ENCODE peak calls at places on chromosomes 12 and 14, in seven cellular contexts. V is thoracic aorta; W is GM23248; S is GM23338; I is effector memory CD4-positive, alpha-beta T cell; B is tibial nerve; H is ascending aorta. P is an unnamed sample. For H3K4me1, the result is how much of the 10 kb centered on the place peaks cover.

GRCh38 chr14:85319101-85319500 is 210.8 kb upstream of the FLRT2 start:
- DNase-seq in V (no peak), B (no peak), W (no peak), I (no peak), H (no peak), S (no peak), P (no peak)

GRCh38 chr12:78580296-78580695 is 284.3 kb upstream of the SYT1 start:
- DNase-seq in B (no peak), V (no peak), I (no peak), W (no peak), H (no peak), S (no peak), P (no peak)

GRCh38 chr12:5280091-5280490 is 151.8 kb upstream of the NTF3 start:
- DNase-seq in I (no peak), V (no peak), H (no peak), B (no peak), S (no peak), W (peak), P (no peak)

GRCh38 chr14:68367444-68368014 is 425.3 kb downstream of the ZFP36L1 start:
- DNase-seq in I (no peak), W (no peak), H (no peak), V (no peak), B (no peak), S (no peak), P (no peak)

GRCh38 chr12:111126331-111126730 is 206.0 kb upstream of the MYL2 start:
- DNase-seq in I (no peak), B (peak), V (no peak), S (no peak), H (no peak), W (peak), P (no peak)

GRCh38 chr12:3752741-3753486 is at the start of gene CRACR2A:
- DNase-seq in V (no peak), W (peak), S (peak), H (peak), B (peak), I (peak), P (peak)

GRCh38 chr14:39368261-39368959 is 63.8 kb downstream of the FBXO33 start:
- DNase-seq in S (peak), V (no peak), B (peak), W (peak), I (no peak), H (no peak), P (no peak)

GRCh38 chr14:105096206-105096875 is 31.1 kb upstream of the GPR132 start:
- DNase-seq in I (no peak), V (no peak), B (no peak), S (no peak), H (peak), W (no peak), P (no peak)

GRCh38 chr14:38839743-38840375 is 263.2 kb downstream of the SEC23A start:
- DNase-seq in S (no peak), H (no peak), W (peak), I (no peak), B (no peak), V (no peak), P (no peak)

GRCh38 chr14:75306917-75307699 is 28.5 kb downstream of the FOS start:
- DNase-seq in V (no peak), I (no peak), H (peak), W (peak), S (peak), B (no peak), P (no peak)

GRCh38 chr12:53031616-53032015 is 18.2 kb upstream of the TNS2 start:
- DNase-seq in H (no peak), V (no peak), B (no peak), I (no peak), S (no peak), W (no peak), P (no peak)

GRCh38 chr12:109878247-109878625 is 2.1 kb downstream of the GLTP start:
- DNase-seq in B (no peak), W (no peak), S (no peak), V (no peak), H (no peak), I (no peak), P (no peak)

GRCh38 chr14:80152166-80152565 is 59.1 kb downstream of the DIO2 start:
- DNase-seq in H (no peak), S (no peak), V (no peak), W (no peak), I (no peak), B (no peak), P (no peak)

GRCh38 chr12:8662592-8662991 is at the start of gene MFAP5:
- DNase-seq in B (peak), I (no peak), S (peak), V (no peak), H (no peak), W (peak), P (no peak)

GRCh38 chr14:76720382-76720813 is 40.9 kb upstream of the VASH1 start:
- DNase-seq in S (peak), V (no peak), H (no peak), I (no peak), W (no peak), B (peak), P (no peak)

GRCh38 chr14:29521526-29522137 is 406.0 kb downstream of the PRKD1 start:
- DNase-seq in B (no peak), I (no peak), H (no peak), V (no peak), S (peak), W (peak), P (no peak)

GRCh38 chr14:77275041-77275854 is 4.2 kb upstream of the NGB start:
- DNase-seq in B (no peak), I (no peak), H (no peak), S (peak), V (no peak), W (no peak), P (no peak)

GRCh38 chr12:22408605-22409004 is 74.1 kb upstream of the ST8SIA1 start:
- DNase-seq in S (no peak), H (no peak), I (no peak), W (no peak), V (no peak), B (no peak), P (no peak)

GRCh38 chr12:14952295-14952995 is 9.0 kb downstream of the ARHGDIB start:
- DNase-seq in S (no peak), B (no peak), V (no peak), I (peak), W (peak), H (peak), P (peak)

GRCh38 chr14:101183376-101184103 is 280.0 kb upstream of the RTL1 start:
- DNase-seq in S (peak), V (no peak), W (no peak), B (no peak), H (no peak), I (no peak), P (no peak)

GRCh38 chr14:76687611-76688372 is 73.5 kb upstream of the VASH1 start:
- DNase-seq in I (no peak), W (no peak), H (no peak), B (no peak), S (no peak), V (no peak), P (no peak)

GRCh38 chr12:89166525-89166934 is 185.8 kb downstream of the DUSP6 start:
- DNase-seq in B (no peak), S (no peak), H (no peak), V (no peak), I (no peak), W (peak), P (no peak)

GRCh38 chr14:50740858-50741257 is 72.8 kb upstream of the SAV1 start:
- DNase-seq in H (no peak), S (no peak), I (no peak), V (no peak), W (peak), B (no peak), P (no peak)
- H3K27ac ChIP-seq in H (peak), S (no peak), I (no peak), V (peak), W (no peak), B (peak), P (no peak)

GRCh38 chr12:63918788-63919300 is 74.3 kb downstream of the SRGAP1 start:
- DNase-seq in V (no peak), I (no peak), S (no peak), B (no peak), H (no peak), W (peak), P (no peak)

GRCh38 chr12:63916561-63917476 is 72.3 kb downstream of the SRGAP1 start:
- DNase-seq in W (peak), B (no peak), H (no peak), V (no peak), I (no peak), S (no peak), P (no peak)

GRCh38 chr12:63917477-63917862 is 73.0 kb downstream of the SRGAP1 start:
- DNase-seq in H (no peak), I (no peak), V (no peak), B (no peak), W (no peak), S (no peak), P (no peak)

GRCh38 chr12:63919758-63920157 is 75.3 kb downstream of the SRGAP1 start:
- DNase-seq in S (no peak), H (no peak), W (peak), I (no peak), B (no peak), V (no peak), P (no peak)

DNA sequence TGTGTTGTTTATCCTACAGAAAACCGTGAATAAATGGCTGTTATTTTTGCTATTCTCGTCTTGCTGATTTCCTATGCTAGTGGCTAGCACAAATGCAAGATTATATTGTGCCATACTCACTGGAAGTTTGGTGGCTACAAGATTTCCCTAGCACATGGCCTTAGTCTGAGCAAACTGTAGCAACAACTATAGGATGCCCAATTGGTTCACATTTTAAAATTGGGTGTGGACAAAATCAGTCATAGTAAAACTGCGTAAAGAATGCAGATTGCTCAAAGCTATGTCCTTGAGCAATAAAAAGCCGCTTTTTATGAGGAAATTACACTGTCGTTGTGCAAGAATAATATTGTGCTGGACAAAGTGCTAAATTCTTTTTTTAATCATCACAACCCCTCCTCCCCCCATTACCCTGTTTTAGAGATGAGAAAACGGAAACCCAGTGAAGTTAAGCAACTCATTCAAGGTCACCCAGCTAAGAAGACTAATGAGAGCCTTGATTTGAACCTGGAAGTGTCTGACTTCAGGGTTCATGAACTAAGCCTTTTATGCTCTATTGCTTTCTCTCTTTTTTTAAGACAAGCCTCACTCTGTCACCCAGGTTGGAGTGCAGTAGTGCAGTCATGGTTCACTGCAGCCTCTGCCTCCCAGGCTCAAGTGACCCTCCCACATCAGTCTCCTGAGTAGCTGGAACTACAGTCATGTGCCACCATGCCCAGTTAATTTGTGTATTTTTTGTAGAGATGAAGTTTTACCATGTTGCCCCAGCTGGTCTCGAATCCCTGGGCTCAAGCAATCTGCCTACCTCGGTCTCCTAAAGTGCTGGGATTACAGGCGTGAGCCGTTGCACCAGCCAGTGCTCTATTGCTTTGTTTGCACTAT is 73.6 kb downstream of the SRGAP1 start:
- DNase-seq in W (peak), H (no peak), V (no peak), S (no peak), B (peak), I (no peak), P (no peak)
- H3K4me3 ChIP-seq in W (peak), H (no peak), V (no peak), S (no peak), B (no peak), I (no peak), P (no peak)

DNA sequence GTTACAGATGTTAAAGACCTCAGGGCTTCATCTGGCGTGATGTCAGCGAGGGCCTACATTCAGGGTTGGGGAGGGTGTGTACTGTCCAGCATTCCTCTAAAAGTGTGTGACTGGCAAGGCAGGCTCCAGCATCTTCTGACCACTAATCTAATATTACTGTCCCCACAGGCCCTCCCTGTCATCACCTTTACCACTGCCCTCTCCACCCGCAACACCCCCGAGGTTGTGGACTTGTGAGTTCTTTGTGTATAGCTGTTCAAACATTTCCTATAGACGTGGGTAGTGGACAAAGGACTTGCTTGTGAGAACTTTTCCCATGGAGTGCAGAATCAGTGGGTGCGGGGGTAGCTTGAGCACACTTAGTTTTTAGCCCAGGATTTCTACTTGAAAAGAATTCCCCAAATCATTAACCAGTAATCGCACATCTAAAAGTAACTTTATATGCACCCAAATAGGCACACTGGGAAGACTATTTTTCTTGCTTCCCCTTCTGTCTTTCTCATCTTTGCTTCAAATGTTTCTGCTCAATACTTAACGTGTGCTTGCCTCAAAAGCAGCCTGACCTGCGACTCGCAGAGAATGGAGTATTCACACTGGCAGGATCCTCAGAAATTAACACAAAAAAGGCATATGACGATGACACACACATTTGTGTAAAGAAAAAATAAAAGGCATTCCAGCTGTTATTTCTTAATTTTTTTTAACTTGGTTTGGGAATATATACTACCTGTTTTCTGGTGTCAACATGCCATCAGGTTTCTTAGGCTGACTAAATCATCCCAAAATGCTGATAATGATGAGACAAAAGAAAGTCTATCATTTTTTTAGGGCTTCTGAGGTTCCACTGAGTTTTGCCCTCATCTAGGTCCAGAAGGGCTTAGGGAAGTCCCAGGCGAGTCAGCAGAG is 158.4 kb upstream of the HIF1A start:
- DNase-seq in W (peak), V (no peak), S (no peak), I (no peak), H (peak), B (no peak), P (no peak)
- H3K4me1 ChIP-seq in W (half or more), V (under half), S (under half), I (under half), H (under half), B (under half), P (under half)

GRCh38 chr12:129659927-129660326 is 243.9 kb downstream of the TMEM132D start:
- DNase-seq in S (no peak), I (no peak), W (no peak), B (no peak), H (no peak), V (no peak), P (no peak)
- H3K27ac ChIP-seq in S (no peak), I (no peak), W (no peak), B (no peak), H (no peak), V (no peak), P (no peak)

GRCh38 chr12:63927511-63927910 is 83.0 kb downstream of the SRGAP1 start:
- DNase-seq in S (no peak), W (no peak), V (no peak), H (no peak), B (no peak), I (no peak), P (no peak)

GRCh38 chr12:63929426-63929825 is 84.9 kb downstream of the SRGAP1 start:
- DNase-seq in B (no peak), W (peak), S (no peak), I (no peak), V (no peak), H (no peak), P (no peak)

GRCh38 chr12:63928305-63928704 is 83.8 kb downstream of the SRGAP1 start:
- DNase-seq in B (no peak), H (no peak), S (no peak), I (no peak), V (no peak), W (no peak), P (no peak)

GRCh38 chr12:63931703-63932102 is 87.2 kb downstream of the SRGAP1 start:
- DNase-seq in V (no peak), W (no peak), I (no peak), S (no peak), B (no peak), H (no peak), P (no peak)

GRCh38 chr12:63930971-63931370 is 86.5 kb downstream of the SRGAP1 start:
- DNase-seq in W (peak), H (no peak), B (no peak), S (no peak), V (no peak), I (no peak), P (no peak)
- H3K4me3 ChIP-seq in W (peak), H (no peak), B (no peak), S (no peak), V (no peak), I (no peak), P (no peak)

DNA sequence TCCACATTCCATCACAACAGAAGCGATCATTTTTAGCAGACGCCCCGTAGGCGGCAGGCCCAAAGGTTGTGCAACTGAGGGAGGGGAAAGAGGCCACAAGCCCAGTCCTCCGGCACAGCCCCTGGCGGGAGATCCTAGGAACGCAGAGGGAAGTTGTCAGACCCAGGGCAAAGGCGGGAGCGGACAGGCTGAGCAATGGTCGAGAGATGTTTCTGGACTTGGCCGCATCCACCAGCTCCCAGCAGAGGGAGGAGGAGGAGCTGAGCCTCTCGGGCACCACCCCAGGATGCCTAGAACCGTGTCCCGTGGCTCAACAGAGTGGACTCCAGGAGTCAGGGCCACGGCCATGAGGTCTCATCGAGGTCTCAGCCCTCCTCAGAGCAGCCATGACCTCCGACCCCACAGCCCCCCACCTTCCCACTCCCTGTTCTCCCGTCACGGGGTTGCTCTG is 38.0 kb upstream of the GALNT9 start:
- DNase-seq in V (no peak), I (no peak), S (no peak), H (no peak), W (peak), B (peak), P (no peak)
- H3K4me1 ChIP-seq in V (under half), I (under half), S (under half), H (under half), W (under half), B (under half), P (under half)

GRCh38 chr12:104177336-104177662 is 38.3 kb upstream of the TXNRD1 start:
- DNase-seq in I (no peak), W (no peak), S (no peak), V (no peak), B (no peak), H (no peak), P (no peak)
- H3K27ac ChIP-seq in I (no peak), W (peak), S (no peak), V (peak), B (peak), H (peak), P (no peak)

GRCh38 chr14:99189201-99189801 is 82.7 kb downstream of the BCL11B start:
- DNase-seq in B (no peak), S (no peak), I (peak), H (no peak), W (peak), V (no peak), P (peak)
- H3K4me3 ChIP-seq in B (no peak), S (no peak), I (peak), H (no peak), W (no peak), V (no peak), P (peak)

P was measured in CD8-positive, alpha-beta memory T cell.